ENCODE peak calls at places on chromosomes 2 and 18, in four cellular contexts. A, X, D and Q are unnamed samples.

GRCh38 chr2:130375291-130376266 is 19.7 kb downstream of the PTPN18 start:
- DNase-seq in D (no peak), A (no peak), X (no peak), Q (no peak)

GRCh38 chr2:101012054-101012705 is 10.1 kb downstream of the RPL31 start:
- DNase-seq in X (no peak), A (peak; percentile 73), D (no peak), Q (no peak)

GRCh38 chr2:199431748-199432213 is 26.0 kb downstream of the SATB2 start:
- DNase-seq in D (peak; percentile 9), X (no peak), A (no peak), Q (no peak)

GRCh38 chr2:154673694-154674093 is 24.8 kb upstream of the KCNJ3 start:
- DNase-seq in A (no peak), X (no peak), D (no peak), Q (no peak)

GRCh38 chr2:122736279-122736678 is 980.8 kb downstream of the TSN start:
- DNase-seq in A (no peak), D (no peak), X (no peak), Q (no peak)

GRCh38 chr2:147382322-147382948 is 462.4 kb upstream of the ACVR2A start:
- DNase-seq in D (no peak), A (no peak), X (no peak), Q (no peak)

GRCh38 chr2:75035444-75036353 is 77.3 kb downstream of the POLE4 start:
- DNase-seq in X (no peak), D (no peak), A (no peak), Q (no peak)

GRCh38 chr18:54335638-54336173 is 22.0 kb downstream of the STARD6 start:
- DNase-seq in A (no peak), X (no peak), D (no peak), Q (no peak)

GRCh38 chr2:20745924-20746555 is 76.9 kb downstream of the LDAH start:
- DNase-seq in A (no peak), D (no peak), X (peak; percentile 12), Q (no peak)

GRCh38 chr2:200003444-200003843 is 48.1 kb downstream of the MAIP1 start:
- DNase-seq in D (no peak), A (no peak), X (no peak), Q (no peak)

GRCh38 chr2:33137331-33137730 is 190.6 kb downstream of the LTBP1 start:
- DNase-seq in A (no peak), D (no peak), X (no peak), Q (no peak)

GRCh38 chr2:163600801-163601200 is 135.0 kb downstream of the FIGN start:
- DNase-seq in D (no peak), X (no peak), A (no peak), Q (no peak)

GRCh38 chr2:177763532-177764265 is 308.9 kb downstream of the PDE11A start:
- DNase-seq in A (no peak), D (peak; percentile 74), X (peak; percentile 70), Q (peak; percentile 80)

GRCh38 chr2:86213699-86214502 is 14.6 kb downstream of the MRPL35 start:
- DNase-seq in X (no peak), A (no peak), D (peak; percentile 71), Q (no peak)

GRCh38 chr2:86218124-86218523 is 18.9 kb downstream of the MRPL35 start:
- DNase-seq in A (no peak), D (no peak), X (peak; percentile 30), Q (no peak)

GRCh38 chr2:86219896-86220295 is 20.6 kb downstream of the MRPL35 start:
- DNase-seq in D (no peak), A (no peak), X (no peak), Q (no peak)

GRCh38 chr2:86214503-86214832 is 15.2 kb downstream of the MRPL35 start:
- DNase-seq in X (no peak), A (no peak), D (no peak), Q (no peak)

GRCh38 chr2:86216577-86217555 is 17.6 kb downstream of the MRPL35 start:
- DNase-seq in A (no peak), D (peak; percentile 61), X (no peak), Q (no peak)
- TF ChIP-seq FOXK2 in A (no peak), D (peak; percentile 53), X (no peak), Q (no peak)

DNA sequence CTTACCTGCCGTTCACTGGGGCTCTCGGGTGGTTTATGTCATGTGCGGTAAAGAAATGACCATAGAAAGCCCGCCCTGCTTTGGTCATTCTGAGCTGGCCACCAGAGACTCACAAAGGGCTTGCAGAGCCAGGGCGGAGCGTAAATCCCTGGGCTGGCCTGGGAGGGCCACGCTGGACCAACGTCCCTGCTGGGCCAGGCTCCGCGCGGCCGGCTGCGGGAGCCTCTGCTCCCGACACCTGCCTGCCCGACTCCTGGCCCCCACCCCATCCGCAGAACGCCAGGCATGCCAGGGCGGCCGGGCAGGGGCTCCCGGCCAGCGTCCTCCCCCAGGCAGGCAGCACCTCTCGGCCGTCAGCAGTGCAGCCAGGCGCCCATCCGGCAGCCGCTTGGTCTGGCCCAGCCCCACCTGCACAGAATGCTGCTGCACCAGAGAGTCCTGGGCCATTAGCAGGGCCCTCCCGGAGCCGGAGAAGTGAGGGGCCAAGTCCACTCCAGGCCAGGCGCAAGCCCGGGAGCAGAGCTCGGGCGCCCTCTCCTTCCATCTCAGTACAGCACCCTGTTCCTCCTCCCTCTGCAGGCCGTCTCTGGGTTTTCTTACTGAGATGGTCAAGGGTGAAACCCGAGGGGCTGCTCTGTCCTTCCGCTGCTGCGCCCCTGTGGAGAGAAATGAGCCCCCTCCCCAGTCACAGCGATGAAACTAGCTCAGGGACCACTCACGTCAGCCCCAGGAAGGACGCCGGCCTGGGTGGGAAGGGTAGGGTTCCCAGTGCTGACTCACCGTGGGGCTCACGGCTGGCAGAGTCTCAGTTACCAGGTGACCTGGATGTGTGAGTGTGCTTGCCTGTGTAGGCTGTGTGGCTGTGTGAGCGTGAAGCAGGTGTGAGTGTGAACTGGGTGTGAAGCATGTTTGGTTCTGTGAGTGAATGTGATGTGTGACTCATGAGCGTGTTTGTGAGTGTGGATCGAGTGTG is 83.3 kb downstream of the PTGR3 start:
- DNase-seq in X (peak; percentile 42), A (no peak), D (no peak), Q (no peak)
- TF ChIP-seq FOXK2 in X (no peak), A (no peak), D (no peak), Q (no peak)

GRCh38 chr2:116769515-116769914 is 1045.0 kb upstream of the DDX18 start:
- DNase-seq in X (no peak), A (no peak), D (no peak), Q (no peak)
- TF ChIP-seq FOXK2 in X (no peak), A (no peak), D (no peak), Q (no peak)

DNA sequence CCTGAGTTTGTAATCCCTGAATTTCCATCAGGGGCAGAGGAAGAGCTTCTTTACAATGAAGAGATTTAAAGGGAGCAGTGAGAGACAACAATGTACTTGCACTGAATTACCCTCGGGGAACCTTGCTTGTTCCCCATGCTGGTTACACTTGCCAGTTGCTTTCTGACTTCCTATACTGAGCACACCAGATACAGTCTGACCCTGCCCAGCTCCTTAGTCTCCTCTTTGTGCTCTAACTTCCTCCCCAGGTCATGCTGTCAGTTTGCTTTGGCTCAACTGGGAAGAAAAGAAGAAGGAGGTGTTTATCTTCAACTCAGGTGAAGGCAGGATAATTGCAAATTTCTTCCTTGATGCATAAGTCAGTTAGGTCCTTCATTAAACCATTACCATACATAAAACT is 658.4 kb downstream of the NYAP2 start:
- DNase-seq in X (no peak), A (no peak), D (no peak), Q (no peak)
- TF ChIP-seq FOXK2 in X (no peak), A (no peak), D (no peak), Q (no peak)

GRCh38 chr2:190837991-190838390 is 42.6 kb upstream of the GLS start:
- DNase-seq in D (no peak), X (no peak), A (no peak), Q (no peak)

GRCh38 chr2:190840572-190841172 is 39.9 kb upstream of the GLS start:
- DNase-seq in A (no peak), X (no peak), D (no peak), Q (no peak)

GRCh38 chr2:190836767-190837166 is 43.9 kb upstream of the GLS start:
- DNase-seq in D (no peak), X (no peak), A (no peak), Q (no peak)

GRCh38 chr2:190837417-190837816 is 43.2 kb upstream of the GLS start:
- DNase-seq in D (no peak), X (no peak), A (no peak), Q (no peak)

GRCh38 chr2:190838492-190838910 is 42.1 kb upstream of the GLS start:
- DNase-seq in X (no peak), A (no peak), D (no peak), Q (no peak)
- TF ChIP-seq FOXK2 in X (no peak), A (no peak), D (no peak), Q (no peak)